ENCODE peak calls at places on chromosomes 11 and 22, in four cellular contexts. One of them, this sample, is unnamed.

GRCh38 chr11:87212891-87213290 is 175.2 kb downstream of the TMEM135 start:
- DNase-seq in GM04504: peak; percentile 2
- DNase-seq in upper lobe of right lung: no peak
- DNase-seq in colonic mucosa: no peak
- DNase-seq in this sample: no peak

GRCh38 chr22:43420991-43421665 is 9.3 kb downstream of the MPPED1 start:
- DNase-seq in GM04504: no peak
- DNase-seq in upper lobe of right lung: no peak
- DNase-seq in colonic mucosa: no peak
- DNase-seq in this sample: no peak

GRCh38 chr22:50399751-50400331 is 56.7 kb downstream of the PPP6R2 start:
- DNase-seq in GM04504: peak; percentile 12
- DNase-seq in upper lobe of right lung: no peak
- DNase-seq in colonic mucosa: peak; percentile 41
- DNase-seq in this sample: no peak

GRCh38 chr11:695606-696381 is at the start of gene TMEM80:
- DNase-seq in GM04504: peak; percentile 96
- DNase-seq in upper lobe of right lung: peak; percentile 100
- DNase-seq in colonic mucosa: peak; percentile 99
- DNase-seq in this sample: peak; percentile 98

GRCh38 chr11:65911682-65912568 is 6.9 kb downstream of the C11orf68 start:
- DNase-seq in GM04504: peak; percentile 83
- DNase-seq in upper lobe of right lung: no peak
- DNase-seq in colonic mucosa: peak; percentile 58
- DNase-seq in this sample: peak; percentile 65

GRCh38 chr11:4523666-4524065 is 21.3 kb upstream of the OR52M1 start:
- DNase-seq in GM04504: peak; percentile 2
- DNase-seq in upper lobe of right lung: no peak
- DNase-seq in colonic mucosa: no peak
- DNase-seq in this sample: no peak

GRCh38 chr11:67449116-67449844 is 3.2 kb downstream of the GPR152 start:
- DNase-seq in GM04504: no peak
- DNase-seq in upper lobe of right lung: no peak
- DNase-seq in colonic mucosa: no peak
- DNase-seq in this sample: no peak

GRCh38 chr22:47030881-47031627 is 268.6 kb downstream of the TBC1D22A start:
- DNase-seq in GM04504: peak; percentile 74
- DNase-seq in upper lobe of right lung: peak; percentile 54
- DNase-seq in colonic mucosa: peak; percentile 45
- DNase-seq in this sample: no peak

GRCh38 chr11:67111261-67111660 is 7.8 kb upstream of the KDM2A start:
- DNase-seq in GM04504: no peak
- DNase-seq in upper lobe of right lung: no peak
- DNase-seq in colonic mucosa: no peak
- DNase-seq in this sample: no peak

GRCh38 chr11:8810331-8811301 is 100.4 kb upstream of the AKIP1 start:
- DNase-seq in GM04504: peak; percentile 65
- DNase-seq in upper lobe of right lung: peak; percentile 91
- DNase-seq in colonic mucosa: peak; percentile 85
- DNase-seq in this sample: peak; percentile 74

GRCh38 chr11:12418019-12418611 is 40.7 kb downstream of the PARVA start:
- DNase-seq in GM04504: no peak
- DNase-seq in upper lobe of right lung: no peak
- DNase-seq in colonic mucosa: no peak
- DNase-seq in this sample: no peak

GRCh38 chr22:49302150-49302460 is 525.6 kb downstream of the BRD1 start:
- DNase-seq in GM04504: no peak
- DNase-seq in upper lobe of right lung: no peak
- DNase-seq in colonic mucosa: no peak
- DNase-seq in this sample: no peak

GRCh38 chr11:18203723-18204122 is 31.1 kb downstream of the MRGPRX4 start:
- DNase-seq in GM04504: no peak
- DNase-seq in upper lobe of right lung: no peak
- DNase-seq in colonic mucosa: no peak
- DNase-seq in this sample: no peak

GRCh38 chr11:72239849-72240460 is 4.0 kb downstream of the PHOX2A start:
- DNase-seq in GM04504: no peak
- DNase-seq in upper lobe of right lung: peak; percentile 84
- DNase-seq in colonic mucosa: peak; percentile 67
- DNase-seq in this sample: no peak

GRCh38 chr11:3133456-3134217 is 31.5 kb downstream of the OSBPL5 start:
- DNase-seq in GM04504: no peak
- DNase-seq in upper lobe of right lung: peak; percentile 46
- DNase-seq in colonic mucosa: no peak
- DNase-seq in this sample: no peak

GRCh38 chr22:31846161-31847115 is 92.6 kb downstream of the DEPDC5 start:
- DNase-seq in GM04504: no peak
- DNase-seq in upper lobe of right lung: no peak
- DNase-seq in colonic mucosa: no peak
- DNase-seq in this sample: no peak

GRCh38 chr22:35089139-35089538 is 23.2 kb downstream of the ISX start:
- DNase-seq in GM04504: no peak
- DNase-seq in upper lobe of right lung: no peak
- DNase-seq in colonic mucosa: no peak
- DNase-seq in this sample: no peak

GRCh38 chr11:41306435-41306834 is 153.0 kb downstream of the LRRC4C start:
- DNase-seq in GM04504: no peak
- DNase-seq in upper lobe of right lung: no peak
- DNase-seq in colonic mucosa: no peak
- DNase-seq in this sample: no peak

GRCh38 chr11:118911113-118911879 is 14.4 kb downstream of the BCL9L start:
- DNase-seq in GM04504: no peak
- DNase-seq in upper lobe of right lung: no peak
- DNase-seq in colonic mucosa: peak; percentile 77
- DNase-seq in this sample: no peak

GRCh38 chr22:37197451-37198289 is 9.6 kb upstream of the C1QTNF6 start:
- DNase-seq in GM04504: no peak
- DNase-seq in upper lobe of right lung: peak; percentile 76
- DNase-seq in colonic mucosa: peak; percentile 70
- DNase-seq in this sample: no peak

GRCh38 chr22:37735054-37735453 is 38.2 kb downstream of the TRIOBP start:
- DNase-seq in GM04504: no peak
- DNase-seq in upper lobe of right lung: peak; percentile 80
- DNase-seq in colonic mucosa: peak; percentile 57
- DNase-seq in this sample: no peak

GRCh38 chr22:47213571-47214230 is 451.3 kb downstream of the TBC1D22A start:
- DNase-seq in GM04504: no peak
- DNase-seq in upper lobe of right lung: no peak
- DNase-seq in colonic mucosa: peak; percentile 38
- DNase-seq in this sample: peak; percentile 7

GRCh38 chr22:35425971-35426800 is 26.2 kb downstream of the MCM5 start:
- DNase-seq in GM04504: no peak
- DNase-seq in upper lobe of right lung: no peak
- DNase-seq in colonic mucosa: no peak
- DNase-seq in this sample: no peak

GRCh38 chr11:17423533-17424310 is 35.3 kb upstream of the KCNJ11 start:
- DNase-seq in GM04504: no peak
- DNase-seq in upper lobe of right lung: no peak
- DNase-seq in colonic mucosa: peak; percentile 72
- DNase-seq in this sample: no peak

GRCh38 chr11:16604784-16605439 is 133.5 kb upstream of the C11orf58 start:
- DNase-seq in GM04504: no peak
- DNase-seq in upper lobe of right lung: peak; percentile 82
- DNase-seq in colonic mucosa: peak; percentile 41
- DNase-seq in this sample: no peak

GRCh38 chr22:44780876-44781275 is 28.5 kb downstream of the ARHGAP8 start:
- DNase-seq in GM04504: no peak
- DNase-seq in upper lobe of right lung: no peak
- DNase-seq in colonic mucosa: no peak
- DNase-seq in this sample: no peak

GRCh38 chr11:9692696-9693095 is 28.8 kb downstream of the SWAP70 start:
- DNase-seq in GM04504: no peak
- DNase-seq in upper lobe of right lung: no peak
- DNase-seq in colonic mucosa: no peak
- DNase-seq in this sample: no peak

GRCh38 chr11:68040121-68040956 is 1.5 kb downstream of the TCIRG1 start:
- DNase-seq in GM04504: no peak
- DNase-seq in upper lobe of right lung: peak; percentile 87
- DNase-seq in colonic mucosa: peak; percentile 78
- DNase-seq in this sample: no peak

GRCh38 chr22:43218786-43219185 is 31.9 kb upstream of the TTLL12 start:
- DNase-seq in GM04504: no peak
- DNase-seq in upper lobe of right lung: no peak
- DNase-seq in colonic mucosa: no peak
- DNase-seq in this sample: no peak

GRCh38 chr11:116638463-116638862 is 134.3 kb downstream of the BUD13 start:
- DNase-seq in GM04504: no peak
- DNase-seq in upper lobe of right lung: no peak
- DNase-seq in colonic mucosa: no peak
- DNase-seq in this sample: peak; percentile 59

GRCh38 chr22:23119492-23120414 is 22.0 kb downstream of the RSPH14 start:
- DNase-seq in GM04504: no peak
- DNase-seq in upper lobe of right lung: no peak
- DNase-seq in colonic mucosa: no peak
- DNase-seq in this sample: no peak

GRCh38 chr11:133966924-133967598 is 10.3 kb upstream of the IGSF9B start:
- DNase-seq in GM04504: no peak
- DNase-seq in upper lobe of right lung: no peak
- DNase-seq in colonic mucosa: peak; percentile 29
- DNase-seq in this sample: no peak

GRCh38 chr22:42805016-42805997 is 51.8 kb downstream of the ARFGAP3 start:
- DNase-seq in GM04504: no peak
- DNase-seq in upper lobe of right lung: peak; percentile 82
- DNase-seq in colonic mucosa: peak; percentile 16
- DNase-seq in this sample: peak; percentile 60

GRCh38 chr22:46052331-46052771 is 75.4 kb upstream of the WNT7B start:
- DNase-seq in GM04504: no peak
- DNase-seq in upper lobe of right lung: peak; percentile 63
- DNase-seq in colonic mucosa: no peak
- DNase-seq in this sample: no peak

GRCh38 chr22:45129703-45130524 is 33.8 kb upstream of the NUP50 start:
- DNase-seq in GM04504: no peak
- DNase-seq in upper lobe of right lung: no peak
- DNase-seq in colonic mucosa: no peak
- DNase-seq in this sample: no peak

GRCh38 chr11:48148749-48149148 is 67.9 kb upstream of the OR4B1 start:
- DNase-seq in GM04504: no peak
- DNase-seq in upper lobe of right lung: no peak
- DNase-seq in colonic mucosa: no peak
- DNase-seq in this sample: no peak

GRCh38 chr11:122113836-122114235 is 2.2 kb downstream of the BLID start:
- DNase-seq in GM04504: no peak
- DNase-seq in upper lobe of right lung: no peak
- DNase-seq in colonic mucosa: no peak
- DNase-seq in this sample: no peak

This sample was measured in NCI-H1105.